ENCODE peak calls at places on chromosomes 6 and 20, in seven cellular contexts. J, Q, T, F, M, V and Z are unnamed samples.

GRCh38 chr6:158769696-158770446 is 49.3 kb downstream of the EZR start:
- DNase-seq in M (no peak), Q (no peak), J (no peak), V (no peak), T (no peak), F (peak; percentile 53), Z (no peak)

GRCh38 chr20:24588725-24589340 is 119.4 kb downstream of the SYNDIG1 start:
- DNase-seq in M (no peak), F (no peak), Q (no peak), T (no peak), V (no peak), J (no peak), Z (no peak)

GRCh38 chr6:32271427-32271826 is 47.6 kb upstream of the NOTCH4 start:
- DNase-seq in F (no peak), T (no peak), M (no peak), J (peak; percentile 94), V (no peak), Q (no peak), Z (no peak)

GRCh38 chr20:49029203-49029602 is 16.9 kb upstream of the CSE1L start:
- DNase-seq in T (no peak), J (no peak), Q (no peak), M (no peak), V (no peak), F (no peak), Z (no peak)

GRCh38 chr6:138107752-138108592 is 753 bp upstream of the PERP start:
- DNase-seq in V (no peak), J (no peak), M (no peak), Q (no peak), F (no peak), T (peak; percentile 71), Z (no peak)

GRCh38 chr6:89199571-89199970 is 17.6 kb downstream of the GABRR1 start:
- DNase-seq in Q (peak; percentile 63), M (no peak), T (no peak), J (no peak), V (no peak), F (no peak), Z (no peak)

GRCh38 chr20:24572140-24572539 is 102.7 kb downstream of the SYNDIG1 start:
- DNase-seq in J (no peak), M (no peak), T (no peak), V (no peak), F (no peak), Q (no peak), Z (no peak)

GRCh38 chr20:48897298-48898044 is 24.0 kb upstream of the ARFGEF2 start:
- DNase-seq in V (peak; percentile 80), M (peak; percentile 75), J (peak; percentile 64), F (no peak), T (no peak), Q (peak; percentile 88), Z (peak; percentile 55)

GRCh38 chr20:18773566-18773965 is 40.0 kb upstream of the SCP2D1 start:
- DNase-seq in M (no peak), Q (no peak), V (no peak), F (no peak), J (no peak), T (no peak), Z (no peak)

GRCh38 chr20:51639206-51639832 is 96.8 kb upstream of the NFATC2 start:
- DNase-seq in J (peak; percentile 79), T (peak; percentile 77), M (no peak), V (peak; percentile 85), Q (peak; percentile 54), F (peak; percentile 63), Z (no peak)

GRCh38 chr6:76330031-76330430 is 257.6 kb upstream of the IMPG1 start:
- DNase-seq in V (no peak), J (no peak), Q (no peak), M (no peak), T (no peak), F (no peak), Z (no peak)

GRCh38 chr20:19583532-19584175 is 174.4 kb upstream of the RIN2 start:
- DNase-seq in F (peak; percentile 68), V (peak; percentile 77), M (no peak), J (peak; percentile 11), Q (peak; percentile 40), T (peak; percentile 85), Z (no peak)

GRCh38 chr6:26421259-26422144 is 18.8 kb upstream of the BTN3A3 start:
- DNase-seq in J (peak; percentile 84), M (peak; percentile 80), Q (peak; percentile 89), F (peak; percentile 44), V (peak; percentile 95), T (peak; percentile 92), Z (peak; percentile 80)

GRCh38 chr20:3307078-3307477 is 68.1 kb upstream of the SLC4A11 start:
- DNase-seq in Q (no peak), J (no peak), M (no peak), V (no peak), T (no peak), F (no peak), Z (no peak)

GRCh38 chr6:148657053-148657452 is 89.8 kb upstream of the UST start:
- DNase-seq in M (no peak), T (peak; percentile 16), F (no peak), J (no peak), V (peak; percentile 67), Q (peak; percentile 84), Z (no peak)

GRCh38 chr6:89007209-89008001 is 44.0 kb upstream of the RNGTT start:
- DNase-seq in F (no peak), J (no peak), V (peak; percentile 6), T (peak; percentile 23), M (no peak), Q (no peak), Z (no peak)

GRCh38 chr6:41563060-41563776 is 17.0 kb downstream of the FOXP4 start:
- DNase-seq in F (no peak), Q (no peak), M (no peak), J (no peak), T (no peak), V (no peak), Z (no peak)

GRCh38 chr6:155818698-155819097 is 363.1 kb upstream of the NOX3 start:
- DNase-seq in J (no peak), M (no peak), Q (no peak), T (no peak), V (no peak), F (no peak), Z (no peak)

GRCh38 chr6:106114492-106114891 is 28.4 kb downstream of the PRDM1 start:
- DNase-seq in M (no peak), J (no peak), V (no peak), F (no peak), Q (no peak), T (no peak), Z (no peak)

GRCh38 chr6:23483896-23484295 is 642.1 kb upstream of the NRSN1 start:
- DNase-seq in T (no peak), F (no peak), J (no peak), Q (peak; percentile 80), M (no peak), V (no peak), Z (no peak)

GRCh38 chr20:63483834-63484233 is 11.4 kb upstream of the KCNQ2 start:
- DNase-seq in Q (no peak), V (no peak), J (no peak), T (no peak), M (no peak), F (no peak), Z (no peak)
- TF ChIP-seq CTCF in Q (no peak), V (no peak), J (no peak), T (no peak), M (no peak), F (peak; percentile 30), Z (no peak)

GRCh38 chr6:118890997-118891790 is 2.8 kb upstream of the ASF1A start:
- DNase-seq in M (no peak), T (no peak), F (no peak), Q (no peak), V (peak; percentile 17), J (peak; percentile 83), Z (no peak)
- H3K4me3 ChIP-seq in M (no peak overlapping the region), T (no peak overlapping the region), F (no peak overlapping the region), Q (no peak overlapping the region), V (no peak overlapping the region), J (peak overlapping the region; percentile 80), Z (no peak overlapping the region)

DNA sequence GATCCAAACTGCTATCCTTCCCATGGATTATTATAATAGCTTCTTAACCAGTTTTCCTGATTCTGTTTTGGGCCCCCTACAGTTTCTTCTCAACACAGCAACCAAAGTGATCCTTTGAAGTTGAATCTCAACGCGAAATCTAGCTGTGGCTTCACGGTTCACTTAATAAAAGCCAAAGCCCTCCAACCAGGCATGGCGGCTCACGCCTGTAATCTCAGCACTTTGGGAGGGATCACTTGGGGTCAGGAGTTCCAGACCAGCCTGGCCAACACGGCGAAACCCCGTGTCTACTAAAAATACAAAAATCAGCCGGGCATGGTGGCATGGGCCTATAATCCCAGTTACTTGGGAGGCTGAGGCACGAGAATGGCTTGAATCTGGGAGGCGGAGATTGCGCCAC is 3.3 kb downstream of the RMND1 start:
- DNase-seq in J (no peak), T (no peak), Q (no peak), M (no peak), V (peak; percentile 16), F (no peak), Z (no peak)
- TF ChIP-seq CTCF in J (no peak), T (no peak), Q (no peak), M (no peak), V (no peak), F (no peak), Z (peak; percentile 33)

GRCh38 chr20:54093423-54094267 is 23.3 kb upstream of the BCAS1 start:
- DNase-seq in J (no peak), T (no peak), M (no peak), Q (no peak), F (no peak), V (no peak), Z (no peak)
- H3K4me3 ChIP-seq in J (no peak overlapping the region), T (no peak overlapping the region), M (no peak overlapping the region), Q (no peak overlapping the region), F (no peak overlapping the region), V (no peak overlapping the region), Z (no peak overlapping the region)

GRCh38 chr20:6157345-6157744 is 34.5 kb upstream of the FERMT1 start:
- DNase-seq in M (no peak), F (no peak), J (peak; percentile 11), V (no peak), Q (no peak), T (no peak), Z (no peak)
- TF ChIP-seq CTCF in M (peak; percentile 24), F (no peak), J (peak; percentile 77), V (no peak), Q (peak; percentile 1), T (no peak), Z (peak; percentile 44)

GRCh38 chr6:12955996-12956395 is 239.4 kb downstream of the PHACTR1 start:
- DNase-seq in M (no peak), F (no peak), T (no peak), J (no peak), V (no peak), Q (no peak), Z (no peak)

GRCh38 chr6:12961761-12962160 is 245.2 kb downstream of the PHACTR1 start:
- DNase-seq in Q (no peak), M (no peak), T (no peak), V (no peak), F (no peak), J (no peak), Z (no peak)

GRCh38 chr6:12958052-12958706 is 241.6 kb downstream of the PHACTR1 start:
- DNase-seq in J (no peak), F (no peak), Q (peak; percentile 8), T (peak; percentile 6), V (peak; percentile 63), M (no peak), Z (no peak)

GRCh38 chr6:12957321-12958051 is 240.9 kb downstream of the PHACTR1 start:
- DNase-seq in Q (peak; percentile 60), M (peak; percentile 35), T (peak; percentile 69), F (peak; percentile 74), V (peak; percentile 85), J (no peak), Z (no peak)

GRCh38 chr6:12956991-12957320 is 240.4 kb downstream of the PHACTR1 start:
- DNase-seq in M (peak; percentile 19), F (no peak), Q (no peak), V (no peak), J (no peak), T (no peak), Z (no peak)
- H3K4me3 ChIP-seq in M (peak overlapping the region; percentile 62), F (peak overlapping the region; percentile 73), Q (peak overlapping the region; percentile 43), V (peak overlapping the region; percentile 93), J (peak overlapping the region; percentile 59), T (peak overlapping the region; percentile 59), Z (peak overlapping the region; percentile 76)